ENCODE peak calls at places on chromosomes 7 and 10, in six cellular contexts. S is hepatocyte, P is iPS DF 6.9, C is NCI-H748 treated with DMSO at 0.1 percent for 48 hours, A is G401, R is transverse colon. W is an unnamed sample.

GRCh38 chr7:75989726-75990388 is 4.5 kb downstream of the TMEM120A start:
- DNase-seq in A (peak; percentile 32), P (no peak), C (no peak), S (no peak), R (no peak), W (no peak)

GRCh38 chr10:126669188-126669587 is 1.3 kb downstream of the C10orf90 start:
- DNase-seq in P (no peak), S (no peak), R (no peak), A (no peak), C (no peak), W (no peak)

GRCh38 chr7:22601812-22602568 is 102.0 kb upstream of the STEAP1B start:
- DNase-seq in P (no peak), S (no peak), R (no peak), C (no peak), A (no peak), W (no peak)

GRCh38 chr7:127588697-127589482 is 679 bp downstream of the ARF5 start:
- DNase-seq in P (no peak), R (peak; percentile 58), C (peak; percentile 56), A (peak; percentile 81), S (peak; percentile 86), W (no peak)

GRCh38 chr7:3042861-3043489 is 692 bp downstream of the CARD11 start:
- DNase-seq in A (no peak), C (no peak), R (peak; percentile 54), P (no peak), S (peak; percentile 55), W (no peak)

GRCh38 chr10:58511765-58512469 is 755 bp upstream of the BICC1 start:
- DNase-seq in P (no peak), C (peak; percentile 35), R (peak; percentile 19), A (no peak), S (peak; percentile 19), W (no peak)

GRCh38 chr7:155203059-155203881 is 94.4 kb upstream of the INSIG1 start:
- DNase-seq in S (no peak), P (no peak), A (peak; percentile 95), C (no peak), R (no peak), W (no peak)

GRCh38 chr7:4634166-4634565 is 47.9 kb upstream of the FOXK1 start:
- DNase-seq in P (no peak), R (no peak), A (no peak), S (no peak), C (no peak), W (no peak)

GRCh38 chr7:155962191-155962967 is 150.1 kb upstream of the SHH start:
- DNase-seq in P (no peak), S (no peak), C (no peak), A (no peak), R (no peak), W (no peak)

GRCh38 chr10:12448729-12449391 is 99.5 kb downstream of the CAMK1D start:
- DNase-seq in A (no peak), P (no peak), C (no peak), R (peak; percentile 43), S (no peak), W (no peak)

GRCh38 chr10:47354162-47354561 is 6.0 kb downstream of the RBP3 start:
- DNase-seq in R (no peak), S (peak; percentile 53), P (no peak), C (no peak), A (no peak), W (no peak)

GRCh38 chr10:26890956-26891355 is 30.2 kb upstream of the ABI1 start:
- DNase-seq in R (peak; percentile 73), P (peak; percentile 58), A (peak; percentile 34), C (peak; percentile 8), S (peak; percentile 75), W (peak; percentile 16)

GRCh38 chr10:43361532-43362190 is 9.8 kb upstream of the FXYD4 start:
- DNase-seq in A (peak; percentile 25), P (no peak), R (no peak), S (no peak), C (no peak), W (no peak)

GRCh38 chr10:3417096-3417495 is 244.5 kb upstream of the PITRM1 start:
- DNase-seq in P (no peak), S (no peak), R (no peak), C (no peak), A (no peak), W (no peak)

GRCh38 chr10:6056411-6057135 is 5.6 kb downstream of the IL2RA start:
- DNase-seq in P (no peak), C (no peak), A (no peak), R (no peak), S (no peak), W (no peak)

GRCh38 chr10:119502214-119502613 is 40.3 kb downstream of the RGS10 start:
- DNase-seq in P (no peak), S (no peak), R (peak; percentile 57), A (no peak), C (no peak), W (no peak)

GRCh38 chr7:140972876-140973829 is 41.6 kb downstream of the MRPS33 start:
- DNase-seq in C (no peak), R (no peak), S (peak; percentile 15), P (no peak), A (no peak), W (no peak)

GRCh38 chr7:88309845-88310244 is 3.2 kb upstream of the STEAP4 start:
- DNase-seq in P (no peak), S (no peak), C (no peak), A (no peak), R (no peak), W (no peak)

GRCh38 chr7:2897023-2897422 is 52.9 kb upstream of the GNA12 start:
- DNase-seq in S (no peak), R (no peak), A (no peak), P (no peak), C (no peak), W (no peak)

GRCh38 chr10:130744631-130745030 is 566.9 kb downstream of the TCERG1L start:
- DNase-seq in A (no peak), P (no peak), C (no peak), S (no peak), R (no peak), W (no peak)

GRCh38 chr10:111175786-111176185 is 99.0 kb downstream of the ADRA2A start:
- DNase-seq in R (no peak), P (no peak), C (no peak), S (no peak), A (no peak), W (no peak)

GRCh38 chr10:127872011-127872741 is 20.6 kb downstream of the CLRN3 start:
- DNase-seq in A (no peak), R (no peak), S (no peak), C (peak; percentile 1), P (no peak), W (no peak)

GRCh38 chr7:18450021-18450420 is 45.5 kb upstream of the HDAC9 start:
- DNase-seq in A (no peak), P (no peak), R (no peak), C (no peak), S (no peak), W (no peak)

GRCh38 chr10:69965919-69966662 is 86.6 kb upstream of the MACROH2A2 start:
- DNase-seq in S (no peak), A (no peak), P (no peak), R (no peak), C (no peak), W (no peak)

GRCh38 chr7:8441106-8441590 is 7.7 kb downstream of the NXPH1 start:
- DNase-seq in C (no peak), R (no peak), P (no peak), S (no peak), A (no peak), W (no peak)

GRCh38 chr10:6044651-6045599 is 17.2 kb downstream of the IL2RA start:
- DNase-seq in P (no peak), R (no peak), C (no peak), A (no peak), S (no peak), W (no peak)